ENCODE peak calls at places on chromosomes 5 and 9, in six cellular contexts. G is lung; B is A549; V is CD4-positive, CD25-positive, alpha-beta regulatory T cell; P is aorta; A is transverse colon. O is an unnamed sample.
A peak's percentile ranks its signal among the peaks of the same experiment; 100 is the strongest.

GRCh38 chr5:131649160-131649559 is 14.1 kb upstream of the RAPGEF6 start:
- DNase-seq in G (no peak), B (no peak), V (no peak), P (no peak), A (no peak), O (no peak)

GRCh38 chr5:111643499-111643898 is 113.5 kb downstream of the NREP start:
- DNase-seq in G (no peak), B (no peak), V (no peak), P (no peak), A (no peak), O (no peak)

GRCh38 chr5:68683632-68684035 is 410.2 kb upstream of the SLC30A5 start:
- DNase-seq in G (peak; percentile 42), B (peak; percentile 91), V (no peak), P (peak; percentile 48), A (no peak), O (no peak)

GRCh38 chr5:92687793-92688467 is 893.1 kb downstream of the NR2F1-AS1 start:
- DNase-seq in G (no peak), B (peak; percentile 61), V (no peak), P (no peak), A (no peak), O (no peak)

GRCh38 chr9:121754655-121755436 is 103.4 kb downstream of the DAB2IP start:
- DNase-seq in G (no peak), B (no peak), V (no peak), P (no peak), A (no peak), O (no peak)

GRCh38 chr9:79280691-79281090 is 291.1 kb upstream of the TLE4 start:
- DNase-seq in G (peak; percentile 35), B (no peak), V (no peak), P (no peak), A (no peak), O (no peak)

GRCh38 chr5:74810915-74811314 is 43.9 kb downstream of the NSA2 start:
- DNase-seq in G (no peak), B (no peak), V (no peak), P (no peak), A (no peak), O (no peak)

GRCh38 chr9:123102380-123103113 is 69.1 kb downstream of the GPR21 start:
- DNase-seq in G (no peak), B (no peak), V (no peak), P (no peak), A (no peak), O (no peak)

GRCh38 chr9:108951578-108951977 is 17.4 kb downstream of the ABITRAM start:
- DNase-seq in G (no peak), B (no peak), V (no peak), P (no peak), A (no peak), O (no peak)

GRCh38 chr5:8522635-8523034 is 653.7 kb downstream of the MTRR start:
- DNase-seq in G (no peak), B (no peak), V (no peak), P (no peak), A (no peak), O (no peak)

GRCh38 chr9:38172601-38173000 is 103.6 kb upstream of the SHB start:
- DNase-seq in G (no peak), B (no peak), V (no peak), P (no peak), A (no peak), O (no peak)

GRCh38 chr9:341634-342421 is 127.2 kb downstream of the DOCK8 start:
- DNase-seq in G (no peak), B (no peak), V (no peak), P (no peak), A (no peak), O (no peak)

GRCh38 chr5:177490311-177490991 is 7.0 kb downstream of the PDLIM7 start:
- DNase-seq in G (no peak), B (no peak), V (no peak), P (no peak), A (no peak), O (no peak)

GRCh38 chr5:6792376-6792775 is 79.1 kb downstream of the TENT4A start:
- DNase-seq in G (no peak), B (no peak), V (no peak), P (no peak), A (no peak), O (no peak)

GRCh38 chr5:109218767-109219166 is 191.0 kb downstream of the PJA2 start:
- DNase-seq in G (no peak), B (no peak), V (no peak), P (no peak), A (no peak), O (no peak)

GRCh38 chr9:123343428-123344272 is 12.3 kb upstream of the CRB2 start:
- DNase-seq in G (no peak), B (no peak), V (no peak), P (no peak), A (no peak), O (no peak)

GRCh38 chr5:142680605-142681259 is 5.2 kb downstream of the FGF1 start:
- DNase-seq in G (peak; percentile 48), B (peak; percentile 75), V (no peak), P (no peak), A (peak; percentile 59), O (no peak)

GRCh38 chr5:171474106-171474878 is 54.8 kb downstream of the FGF18 start:
- DNase-seq in G (no peak), B (no peak), V (no peak), P (no peak), A (no peak), O (no peak)

GRCh38 chr9:37902804-37903580 is 935 bp downstream of the SLC25A51 start:
- DNase-seq in G (no peak), B (peak; percentile 22), V (no peak), P (no peak), A (no peak), O (no peak)

GRCh38 chr9:136339173-136339957 is 12.0 kb downstream of the GPSM1 start:
- DNase-seq in G (peak; percentile 75), B (peak; percentile 79), V (no peak), P (no peak), A (peak; percentile 79), O (peak; percentile 27)

GRCh38 chr5:28265877-28266276 is 1227.5 kb upstream of the CDH9 start:
- DNase-seq in G (no peak), B (no peak), V (no peak), P (no peak), A (no peak), O (no peak)

GRCh38 chr5:137649228-137649890 is 86.5 kb downstream of the KLHL3 start:
- DNase-seq in G (peak; percentile 76), B (no peak), V (no peak), P (no peak), A (no peak), O (no peak)

GRCh38 chr5:15105799-15106393 is 234.3 kb upstream of the ANKH start:
- DNase-seq in G (peak; percentile 40), B (peak; percentile 64), V (no peak), P (no peak), A (peak; percentile 37), O (no peak)

GRCh38 chr5:133919148-133920136 is 49.0 kb downstream of the C5orf15 start:
- DNase-seq in G (no peak), B (no peak), V (no peak), P (no peak), A (no peak), O (no peak)

GRCh38 chr5:148875205-148875875 is 48.9 kb downstream of the ADRB2 start:
- DNase-seq in G (no peak), B (no peak), V (no peak), P (no peak), A (no peak), O (no peak)

GRCh38 chr9:126650830-126651341 is 37.2 kb downstream of the LMX1B start:
- DNase-seq in G (no peak), B (no peak), V (no peak), P (no peak), A (peak; percentile 52), O (no peak)

GRCh38 chr5:37772255-37772654 is 67.6 kb downstream of the GDNF start:
- DNase-seq in G (no peak), B (no peak), V (no peak), P (no peak), A (no peak), O (no peak)

GRCh38 chr5:139900546-139901250 is 105.1 kb downstream of the PSD2 start:
- DNase-seq in G (no peak), B (no peak), V (no peak), P (no peak), A (no peak), O (no peak)

GRCh38 chr9:118882674-118883073 is 486.6 kb downstream of the BRINP1 start:
- DNase-seq in G (no peak), B (peak; percentile 20), V (no peak), P (no peak), A (no peak), O (no peak)

GRCh38 chr5:137858223-137858916 is 9.3 kb upstream of the MYOT start:
- DNase-seq in G (no peak), B (no peak), V (no peak), P (no peak), A (no peak), O (no peak)

GRCh38 chr5:150960791-150961396 is 56.1 kb upstream of the ZNF300 start:
- DNase-seq in G (no peak), B (peak; percentile 10), V (no peak), P (no peak), A (no peak), O (no peak)
- H3K9me3 ChIP-seq in G (peaks cover 6% of the 10 kb centered on the region), B (peaks cover 34% of the 10 kb centered on the region), V (peaks cover 25% of the 10 kb centered on the region), P (peaks cover 2% of the 10 kb centered on the region), A (peaks cover 33% of the 10 kb centered on the region), O (no peaks in the 10 kb centered on the region)

DNA sequence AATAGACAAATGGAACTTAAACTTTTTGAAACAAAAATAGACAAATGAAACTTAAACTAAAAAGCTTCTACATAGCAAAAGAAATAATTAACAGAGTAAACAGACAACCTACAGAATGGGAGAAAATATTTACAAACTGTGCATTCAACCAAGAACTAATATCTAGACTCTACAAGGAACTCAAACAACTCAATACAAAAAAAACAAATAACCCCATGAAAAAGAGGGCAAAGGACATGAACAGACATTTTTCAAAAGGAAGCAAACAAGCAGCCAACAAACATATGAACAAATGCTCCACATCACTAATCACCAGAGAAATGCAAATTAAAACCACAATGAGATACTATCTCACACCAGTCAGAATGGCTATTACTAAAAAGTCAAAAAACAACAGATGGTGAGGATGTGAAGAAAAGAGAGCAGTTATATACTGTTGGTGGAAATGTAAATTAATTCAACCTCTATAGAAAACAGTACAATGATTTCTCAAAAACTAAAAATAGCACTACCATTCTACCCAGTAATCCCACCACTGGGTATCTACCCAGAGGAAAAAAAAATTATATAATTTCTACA is 170.8 kb upstream of the RGMB start:
- DNase-seq in G (no peak), B (no peak), V (no peak), P (no peak), A (no peak), O (no peak)
- H3K9me3 ChIP-seq in G (no peaks in the 10 kb centered on the region), B (no peaks in the 10 kb centered on the region), V (no peaks in the 10 kb centered on the region), P (peaks cover 1% of the 10 kb centered on the region), A (no peaks in the 10 kb centered on the region), O (no peaks in the 10 kb centered on the region)

GRCh38 chr5:62211405-62211804 is 94.6 kb upstream of the KIF2A start:
- DNase-seq in G (no peak), B (no peak), V (no peak), P (no peak), A (no peak), O (no peak)
- H3K9me3 ChIP-seq in G (no peaks in the 10 kb centered on the region), B (no peaks in the 10 kb centered on the region), V (no peaks in the 10 kb centered on the region), P (no peaks in the 10 kb centered on the region), A (no peaks in the 10 kb centered on the region), O (no peaks in the 10 kb centered on the region)

DNA sequence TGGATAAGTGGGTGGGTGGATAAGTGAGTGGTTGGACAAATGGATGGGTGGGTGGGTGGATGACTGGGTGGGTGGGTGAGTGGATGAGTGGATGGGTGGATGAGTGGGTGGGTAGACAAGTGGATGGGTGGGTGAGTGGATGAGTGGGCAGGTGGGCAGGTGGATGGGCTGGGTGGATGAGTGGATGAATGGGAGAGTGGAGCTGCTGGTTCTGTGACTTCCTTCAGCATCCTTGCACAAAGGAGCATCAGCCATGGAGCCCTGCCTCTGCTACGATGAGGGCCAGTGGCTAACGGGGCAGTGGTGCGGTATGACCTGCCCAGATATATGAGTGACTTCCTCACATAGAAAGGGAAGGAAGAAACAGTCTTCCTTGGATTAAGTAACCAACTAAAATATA is 398.7 kb upstream of the IRX4 start:
- DNase-seq in G (no peak), B (no peak), V (no peak), P (no peak), A (no peak), O (no peak)
- H3K9me3 ChIP-seq in G (no peaks in the 10 kb centered on the region), B (no peaks in the 10 kb centered on the region), V (no peaks in the 10 kb centered on the region), P (no peaks in the 10 kb centered on the region), A (no peaks in the 10 kb centered on the region), O (no peaks in the 10 kb centered on the region)

O was measured in T-helper 17 cell.